ENCODE peak calls at places on chromosomes 11 and 22, in seven cellular contexts. J is PC-3, K is RWPE2, A is psoas muscle, E is pancreas, B is fibroblast of lung, D is substantia nigra. X is an unnamed sample.

GRCh38 chr11:124970925-124971324 is 16.9 kb downstream of the CCDC15 start:
- DNase-seq in D (no peak), J (peak; percentile 76), A (no peak), B (peak; percentile 24), K (no peak), E (no peak), X (peak; percentile 10)

GRCh38 chr22:24697671-24698082 is 76.8 kb downstream of the PIWIL3 start:
- DNase-seq in K (no peak), A (no peak), B (no peak), J (no peak), E (no peak), D (peak; percentile 13), X (peak; percentile 29)

GRCh38 chr11:77127674-77127968 is 425 bp upstream of the MYO7A start:
- DNase-seq in D (no peak), J (no peak), B (no peak), A (no peak), E (no peak), K (no peak), X (no peak)

GRCh38 chr11:75338516-75339218 is 12.8 kb downstream of the ARRB1 start:
- DNase-seq in J (no peak), A (no peak), K (no peak), D (no peak), B (peak; percentile 59), E (no peak), X (no peak)

GRCh38 chr11:120400564-120401364 is 64.6 kb downstream of the ARHGEF12 start:
- DNase-seq in E (no peak), J (peak; percentile 97), D (no peak), A (no peak), K (peak; percentile 74), B (peak; percentile 99), X (peak; percentile 91)

GRCh38 chr11:22792497-22792896 is 37.1 kb downstream of the SVIP start:
- DNase-seq in E (no peak), J (peak; percentile 78), K (no peak), B (peak; percentile 82), A (no peak), D (peak; percentile 39), X (peak; percentile 58)

GRCh38 chr22:37329239-37330140 is 47.2 kb downstream of the CYTH4 start:
- DNase-seq in A (no peak), J (peak; percentile 75), E (no peak), B (peak; percentile 62), D (no peak), K (no peak), X (peak; percentile 79)

GRCh38 chr22:50169181-50169759 is 1.3 kb upstream of the PANX2 start:
- DNase-seq in J (no peak), K (no peak), D (no peak), A (no peak), E (peak; percentile 54), B (no peak), X (no peak)

GRCh38 chr22:30094804-30095203 is 14.5 kb downstream of the HORMAD2 start:
- DNase-seq in E (no peak), A (no peak), K (no peak), D (no peak), B (no peak), J (no peak), X (no peak)

GRCh38 chr11:44940424-44940823 is 10.3 kb downstream of the TP53I11 start:
- DNase-seq in K (no peak), D (no peak), A (no peak), J (no peak), B (no peak), E (no peak), X (no peak)

GRCh38 chr11:134666273-134667174 is 254.5 kb upstream of the B3GAT1 start:
- DNase-seq in D (no peak), B (no peak), E (peak; percentile 36), K (no peak), J (no peak), A (no peak), X (no peak)

GRCh38 chr22:20647586-20648305 is 126.2 kb upstream of the SERPIND1 start:
- DNase-seq in K (no peak), A (no peak), D (no peak), J (no peak), B (no peak), E (peak; percentile 6), X (no peak)

GRCh38 chr22:38077096-38077495 is 6.9 kb downstream of the SLC16A8 start:
- DNase-seq in D (no peak), J (no peak), K (no peak), B (no peak), E (no peak), A (no peak), X (no peak)

GRCh38 chr11:131491503-131491902 is 121.1 kb downstream of the NTM start:
- DNase-seq in E (no peak), D (no peak), K (no peak), J (no peak), B (peak; percentile 12), A (no peak), X (no peak)

DNA sequence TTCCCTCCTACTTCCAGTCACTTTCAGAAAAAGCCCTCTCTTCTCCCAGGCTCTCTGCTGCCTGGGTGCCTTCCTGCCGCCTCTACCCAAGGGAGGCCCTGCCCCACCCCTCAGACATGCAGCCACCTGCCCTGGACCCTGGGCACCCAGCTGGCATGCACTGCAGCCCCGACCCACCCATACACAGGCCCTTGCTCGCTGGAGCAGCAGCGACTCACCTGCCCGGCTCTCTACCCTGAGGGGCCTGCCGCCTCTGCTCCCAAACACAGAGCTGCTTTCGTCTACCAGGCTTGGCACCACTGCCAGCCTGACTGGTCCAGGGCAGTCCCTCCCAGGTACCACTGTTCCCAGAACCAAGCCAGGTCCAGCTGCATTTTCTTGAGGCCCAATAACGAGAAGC is 1.2 kb upstream of the TSSK2 start:
- DNase-seq in A (no peak), E (no peak), B (no peak), D (no peak), K (no peak), J (no peak), X (no peak)
- H3K27ac ChIP-seq in A (no peak overlapping the region), E (no peak overlapping the region), B (no peak overlapping the region), D (no peak overlapping the region), K (peak overlapping the region; percentile 29), J (no peak overlapping the region), X (peak overlapping the region; percentile 54)

GRCh38 chr11:90717522-90717921 is 494.7 kb upstream of the CHORDC1 start:
- DNase-seq in K (no peak), D (no peak), J (no peak), B (no peak), A (no peak), E (no peak), X (no peak)
- H3K27ac ChIP-seq in K (no peak overlapping the region), D (no peak overlapping the region), J (no peak overlapping the region), B (no peak overlapping the region), A (no peak overlapping the region), E (no peak overlapping the region), X (no peak overlapping the region)

GRCh38 chr11:84564180-84564866 is 1062.8 kb downstream of the DLG2 start:
- DNase-seq in E (peak; percentile 60), B (peak; percentile 29), K (no peak), A (no peak), J (peak; percentile 88), D (no peak), X (peak; percentile 5)
- H3K27ac ChIP-seq in E (no peak overlapping the region), B (no peak overlapping the region), K (no peak overlapping the region), A (no peak overlapping the region), J (no peak overlapping the region), D (no peak overlapping the region), X (no peak overlapping the region)

DNA sequence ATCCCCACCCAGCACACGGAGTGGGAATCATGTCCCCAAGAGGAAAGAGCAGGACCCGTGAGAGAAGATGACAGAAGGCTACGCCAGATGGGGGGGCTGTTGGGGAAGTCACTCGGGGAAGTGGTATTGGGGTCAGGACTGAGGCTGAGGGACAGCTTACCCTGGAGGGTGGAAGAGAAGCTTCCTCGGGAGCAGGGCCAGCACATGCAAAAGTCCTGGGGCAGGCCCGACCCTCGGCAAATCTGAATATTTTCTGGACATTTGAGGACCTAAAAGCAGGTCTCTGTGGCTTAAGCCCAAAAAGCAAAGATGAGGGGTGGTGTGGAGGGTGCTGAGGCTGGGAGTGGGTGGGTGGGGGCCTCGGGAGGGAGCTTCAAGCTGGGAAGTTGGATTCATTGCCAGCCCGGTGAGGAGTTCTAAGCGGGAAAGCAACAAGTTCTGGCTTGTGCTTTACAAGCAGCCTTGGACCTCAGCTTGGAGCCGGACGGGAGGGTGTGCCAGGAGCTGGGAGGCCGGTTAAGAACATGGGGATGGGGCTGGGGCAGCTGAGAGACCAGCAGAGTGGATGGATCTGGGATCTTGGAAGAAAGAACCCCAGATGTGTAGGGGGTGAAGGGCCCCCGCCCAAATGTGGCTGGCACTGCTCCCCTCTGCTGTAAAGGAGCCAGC is 34.9 kb downstream of the GRAMD4 start:
- DNase-seq in E (no peak), J (no peak), D (no peak), K (no peak), B (no peak), A (no peak), X (no peak)
- H3K27ac ChIP-seq in E (no peak overlapping the region), J (no peak overlapping the region), D (no peak overlapping the region), K (no peak overlapping the region), B (no peak overlapping the region), A (no peak overlapping the region), X (no peak overlapping the region)

GRCh38 chr11:80944758-80945157 is 1503.9 kb upstream of the TENM4 start:
- DNase-seq in E (no peak), A (no peak), J (no peak), B (no peak), D (no peak), K (no peak), X (no peak)

GRCh38 chr11:80943226-80943625 is 1502.4 kb upstream of the TENM4 start:
- DNase-seq in D (no peak), B (no peak), K (no peak), E (no peak), J (no peak), A (no peak), X (no peak)

DNA sequence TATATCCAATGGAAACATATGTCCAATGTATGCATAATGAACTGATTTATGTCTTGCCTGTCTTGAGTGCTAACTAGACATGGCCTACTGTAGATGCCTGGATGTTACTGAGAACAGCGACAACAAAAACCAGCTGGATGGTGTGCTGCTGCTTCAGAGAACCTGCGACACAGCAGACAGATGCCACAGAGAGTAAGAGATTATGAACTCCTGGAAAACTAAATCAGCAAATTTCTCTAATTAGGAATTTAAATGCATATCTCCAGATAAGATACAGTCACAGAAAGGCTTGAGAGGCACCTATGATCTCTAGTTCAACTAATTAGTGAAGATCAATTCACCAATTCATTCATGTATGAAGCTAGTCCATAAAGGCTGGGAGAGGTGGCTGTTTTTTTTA is 1508.0 kb upstream of the TENM4 start:
- DNase-seq in A (no peak), E (no peak), B (no peak), K (no peak), J (no peak), D (no peak), X (no peak)
- H3K27ac ChIP-seq in A (no peak overlapping the region), E (no peak overlapping the region), B (no peak overlapping the region), K (no peak overlapping the region), J (no peak overlapping the region), D (no peak overlapping the region), X (no peak overlapping the region)

GRCh38 chr11:108226036-108226435 is 3.2 kb downstream of the ATM start:
- DNase-seq in K (no peak), E (no peak), A (no peak), J (no peak), D (no peak), B (no peak), X (no peak)
- H3K27ac ChIP-seq in K (no peak overlapping the region), E (peak overlapping the region; percentile 35), A (no peak overlapping the region), J (no peak overlapping the region), D (no peak overlapping the region), B (no peak overlapping the region), X (no peak overlapping the region)

GRCh38 chr11:9310485-9310884 is 3.9 kb downstream of the TMEM41B start:
- DNase-seq in D (no peak), E (no peak), K (no peak), B (no peak), J (no peak), A (no peak), X (no peak)
- H3K27ac ChIP-seq in D (no peak overlapping the region), E (no peak overlapping the region), K (no peak overlapping the region), B (no peak overlapping the region), J (no peak overlapping the region), A (no peak overlapping the region), X (no peak overlapping the region)

X was measured in epithelial cell of prostate.